ENCODE peak calls at places on chromosome 16, in seven cellular contexts. S, V, J, G, H, Q and T are unnamed samples.
A peak's percentile ranks its signal among the peaks of the same experiment; 100 is the strongest.

GRCh38 chr16:67499159-67499558 is 15.8 kb upstream of the AGRP start:
- DNase-seq in S (no peak), V (no peak), J (no peak), G (no peak), H (no peak), Q (no peak), T (no peak)

GRCh38 chr16:1543085-1543896 is 9.8 kb downstream of the TMEM204 start:
- DNase-seq in S (peak; percentile 74), V (no peak), J (peak; percentile 41), G (no peak), H (no peak), Q (peak; percentile 61), T (no peak)

GRCh38 chr16:66402591-66403230 is 24.4 kb upstream of the BEAN1 start:
- DNase-seq in S (peak; percentile 38), V (no peak), J (no peak), G (no peak), H (no peak), Q (no peak), T (no peak)

GRCh38 chr16:11621920-11622651 is 35.4 kb upstream of the LITAF start:
- DNase-seq in S (no peak), V (no peak), J (no peak), G (no peak), H (no peak), Q (no peak), T (no peak)

GRCh38 chr16:64449511-64449910 is 672.4 kb downstream of the CDH11 start:
- DNase-seq in S (no peak), V (no peak), J (no peak), G (no peak), H (no peak), Q (no peak), T (no peak)

GRCh38 chr16:85731179-85731578 is 19.7 kb downstream of the C16orf74 start:
- DNase-seq in S (no peak), V (no peak), J (no peak), G (no peak), H (no peak), Q (no peak), T (no peak)

GRCh38 chr16:17070882-17071592 is 399.7 kb downstream of the XYLT1 start:
- DNase-seq in S (peak; percentile 95), V (no peak), J (peak; percentile 27), G (no peak), H (no peak), Q (no peak), T (peak; percentile 6)

GRCh38 chr16:72224260-72224768 is 52.4 kb upstream of the PMFBP1 start:
- DNase-seq in S (peak; percentile 49), V (no peak), J (no peak), G (no peak), H (peak; percentile 70), Q (no peak), T (no peak)

GRCh38 chr16:88854306-88855111 is 2.2 kb downstream of the GALNS start:
- DNase-seq in S (peak; percentile 69), V (no peak), J (no peak), G (no peak), H (no peak), Q (no peak), T (no peak)

GRCh38 chr16:11198817-11199216 is 57.2 kb downstream of the SOCS1 start:
- DNase-seq in S (peak; percentile 71), V (no peak), J (no peak), G (no peak), H (no peak), Q (no peak), T (no peak)

GRCh38 chr16:30985401-30986128 is 558 bp downstream of the HSD3B7 start:
- DNase-seq in S (peak; percentile 83), V (no peak), J (peak; percentile 74), G (no peak), H (peak; percentile 56), Q (no peak), T (no peak)
- TF ChIP-seq CTCF in S (peak; percentile 59), V (no peak), J (no peak), G (no peak), H (peak; percentile 50), Q (no peak), T (no peak)

DNA sequence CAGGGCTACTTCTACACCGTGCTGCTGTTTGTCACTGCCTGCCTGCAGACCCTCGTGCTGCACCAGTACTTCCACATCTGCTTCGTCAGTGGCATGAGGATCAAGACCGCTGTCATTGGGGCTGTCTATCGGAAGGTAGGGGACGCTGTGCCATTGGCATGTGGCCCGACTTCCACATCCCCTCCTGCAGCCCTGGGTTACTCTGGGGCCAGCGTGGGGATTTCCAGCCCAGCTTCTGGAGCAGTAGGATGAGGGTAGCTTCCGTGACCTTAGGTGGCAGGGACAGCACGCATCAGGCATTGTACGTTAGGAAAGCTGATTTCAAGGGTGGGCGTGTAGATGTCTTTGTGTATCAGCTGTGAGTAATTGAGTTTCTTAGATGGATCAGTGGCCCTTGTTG is 96.5 kb downstream of the ABCC1 start:
- DNase-seq in S (no peak), V (no peak), J (peak; percentile 64), G (no peak), H (no peak), Q (no peak), T (no peak)
- TF ChIP-seq CTCF in S (no peak), V (no peak), J (peak; percentile 43), G (no peak), H (no peak), Q (peak; percentile 46), T (peak; percentile 19)

DNA sequence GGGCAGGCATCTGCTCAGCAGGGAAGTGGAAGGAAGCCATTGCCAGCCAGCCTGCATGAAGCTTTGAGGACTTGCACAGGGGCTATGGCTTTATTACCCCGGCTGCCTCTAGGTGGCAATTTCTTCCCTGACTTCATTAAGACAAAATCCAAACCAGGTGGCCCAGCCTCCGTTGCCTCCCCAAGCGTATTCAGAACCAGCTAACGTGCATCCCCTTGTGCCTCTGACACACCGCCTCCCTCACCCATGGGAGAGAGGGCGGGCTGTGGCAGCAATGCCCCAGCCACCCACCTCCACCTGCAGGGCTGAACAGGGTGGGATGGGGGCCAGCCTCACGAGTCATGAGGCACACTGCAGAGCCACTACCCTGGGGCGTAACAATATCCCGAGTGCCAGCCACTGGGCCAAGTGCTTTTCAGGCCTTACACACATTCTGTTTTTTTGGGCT is 6.8 kb downstream of the KIFC3 start:
- DNase-seq in S (peak; percentile 67), V (peak; percentile 27), J (peak; percentile 74), G (no peak), H (peak; percentile 82), Q (no peak), T (no peak)
- TF ChIP-seq CTCF in S (peak; percentile 33), V (peak; percentile 75), J (peak; percentile 21), G (peak; percentile 12), H (peak; percentile 75), Q (peak; percentile 36), T (peak; percentile 60)

GRCh38 chr16:81140930-81141780 is 45.0 kb upstream of the GCSH start:
- DNase-seq in S (no peak), V (no peak), J (peak; percentile 74), G (no peak), H (peak; percentile 56), Q (no peak), T (no peak)
- TF ChIP-seq CTCF in S (no peak), V (peak; percentile 73), J (peak; percentile 46), G (peak; percentile 8), H (no peak), Q (no peak), T (peak; percentile 43)

GRCh38 chr16:82439678-82440293 is 187.0 kb upstream of the CDH13 start:
- DNase-seq in S (no peak), V (no peak), J (peak; percentile 43), G (no peak), H (no peak), Q (no peak), T (peak; percentile 12)
- TF ChIP-seq CTCF in S (no peak), V (peak; percentile 46), J (peak; percentile 49), G (no peak), H (peak; percentile 54), Q (peak; percentile 63), T (peak; percentile 54)

GRCh38 chr16:27085182-27085581 is 18.5 kb downstream of the C16orf82 start:
- DNase-seq in S (no peak), V (no peak), J (peak; percentile 38), G (no peak), H (no peak), Q (no peak), T (no peak)

GRCh38 chr16:27084296-27085065 is 17.8 kb downstream of the C16orf82 start:
- DNase-seq in S (no peak), V (no peak), J (no peak), G (no peak), H (no peak), Q (no peak), T (no peak)

GRCh38 chr16:27083861-27084261 is 17.1 kb downstream of the C16orf82 start:
- DNase-seq in S (peak; percentile 25), V (no peak), J (peak; percentile 60), G (no peak), H (no peak), Q (no peak), T (peak; percentile 30)

GRCh38 chr16:27080870-27081269 is 14.1 kb downstream of the C16orf82 start:
- DNase-seq in S (peak; percentile 19), V (no peak), J (peak; percentile 37), G (no peak), H (no peak), Q (no peak), T (no peak)
- TF ChIP-seq CTCF in S (peak; percentile 54), V (peak; percentile 68), J (peak; percentile 18), G (peak; percentile 58), H (peak; percentile 67), Q (peak; percentile 39), T (peak; percentile 56)

GRCh38 chr16:25108054-25108453 is 3.5 kb upstream of the LCMT1 start:
- DNase-seq in S (peak; percentile 59), V (no peak), J (peak; percentile 28), G (no peak), H (peak; percentile 60), Q (no peak), T (no peak)
- TF ChIP-seq CTCF in S (no peak), V (peak; percentile 61), J (no peak), G (no peak), H (peak; percentile 40), Q (no peak), T (no peak)